ENCODE peak calls at places on chromosomes 11 and 22, in seven cellular contexts. H, L, T, J, A, Z and I are unnamed samples.

GRCh38 chr11:129701706-129702105 is 113.9 kb upstream of the TMEM45B start:
- DNase-seq in J (no peak), L (no peak), T (no peak), H (no peak), Z (no peak), A (no peak), I (no peak)

GRCh38 chr22:39266398-39267030 is 21.7 kb upstream of the PDGFB start:
- DNase-seq in J (no peak), Z (no peak), T (no peak), L (no peak), A (no peak), H (no peak), I (peak)

GRCh38 chr11:64230985-64231365 is 627 bp downstream of the DNAJC4 start:
- DNase-seq in L (no peak), T (no peak), H (no peak), A (no peak), Z (no peak), J (no peak), I (no peak)

GRCh38 chr11:3134651-3135490 is 30.2 kb downstream of the OSBPL5 start:
- DNase-seq in T (no peak), A (no peak), J (no peak), H (no peak), Z (no peak), L (no peak), I (no peak)

GRCh38 chr22:17113600-17113999 is 7.6 kb downstream of the TMEM121B start:
- DNase-seq in L (no peak), T (no peak), A (no peak), H (no peak), Z (no peak), J (no peak), I (no peak)

GRCh38 chr11:72433455-72434061 is 773 bp downstream of the CLPB start:
- DNase-seq in Z (no peak), T (no peak), A (no peak), J (no peak), H (no peak), L (no peak), I (no peak)

GRCh38 chr22:44192098-44192810 is 11.5 kb downstream of the PARVG start:
- DNase-seq in L (peak), Z (no peak), H (no peak), J (peak), A (no peak), T (no peak), I (peak)

GRCh38 chr22:49764151-49764581 is 63.5 kb downstream of the BRD1 start:
- DNase-seq in T (no peak), A (no peak), H (no peak), Z (peak), J (no peak), L (no peak), I (no peak)

GRCh38 chr22:29031236-29031982 is 30.2 kb downstream of the C22orf31 start:
- DNase-seq in T (no peak), J (peak), Z (peak), L (peak), A (no peak), H (no peak), I (no peak)

GRCh38 chr11:128098840-128099239 is 488.5 kb downstream of the ETS1 start:
- DNase-seq in J (no peak), L (no peak), A (no peak), T (no peak), Z (no peak), H (no peak), I (no peak)

GRCh38 chr11:3132831-3133455 is 32.2 kb downstream of the OSBPL5 start:
- DNase-seq in L (no peak), Z (no peak), H (no peak), A (no peak), J (no peak), T (no peak), I (no peak)

GRCh38 chr11:118789501-118790356 is 1.2 kb downstream of the DDX6 start:
- DNase-seq in H (no peak), L (peak), T (peak), A (no peak), J (no peak), Z (no peak), I (no peak)

GRCh38 chr22:49450521-49450920 is 377.2 kb downstream of the BRD1 start:
- DNase-seq in H (no peak), L (no peak), T (no peak), A (no peak), J (no peak), Z (no peak), I (no peak)

GRCh38 chr11:99199336-99199735 is 178.6 kb downstream of the CNTN5 start:
- DNase-seq in J (no peak), T (no peak), A (no peak), Z (no peak), L (no peak), H (no peak), I (no peak)

GRCh38 chr11:130403301-130403804 is 25.1 kb downstream of the ADAMTS8 start:
- DNase-seq in Z (peak), A (no peak), T (no peak), J (peak), H (no peak), L (no peak), I (no peak)

GRCh38 chr22:17396531-17396930 is 27.3 kb downstream of the CECR2 start:
- DNase-seq in H (no peak), T (no peak), J (no peak), L (no peak), A (no peak), Z (no peak), I (no peak)

GRCh38 chr22:27120036-27120435 is 462.6 kb downstream of the MIAT start:
- DNase-seq in L (no peak), H (no peak), Z (no peak), A (no peak), T (no peak), J (no peak), I (no peak)

GRCh38 chr11:110196241-110196754 is 100.1 kb downstream of the RDX start:
- DNase-seq in H (no peak), J (no peak), L (peak), Z (peak), A (no peak), T (no peak), I (no peak)

GRCh38 chr11:20035701-20036601 is 124.3 kb downstream of the DBX1 start:
- DNase-seq in A (peak), Z (peak), L (peak), T (no peak), J (no peak), H (no peak), I (no peak)

GRCh38 chr11:93633835-93634234 is 27.6 kb upstream of the CEP295 start:
- DNase-seq in L (no peak), T (no peak), Z (no peak), H (no peak), A (no peak), J (no peak), I (no peak)

GRCh38 chr11:77299528-77299993 is 1.9 kb downstream of the GDPD4 start:
- DNase-seq in H (no peak), A (no peak), L (peak), Z (no peak), T (no peak), J (no peak), I (no peak)